ENCODE peak calls at places on chromosomes 11 and 22, in six cellular contexts. D, W, M, O, H and U are unnamed samples.
A peak's percentile ranks its signal among the peaks of the same experiment; 100 is the strongest.

GRCh38 chr11:15969281-15969680 is 387.1 kb downstream of the SOX6 start:
- DNase-seq in D (peak; percentile 76), W (peak; percentile 58), M (peak; percentile 78), O (no peak), H (peak; percentile 93), U (peak; percentile 62)

GRCh38 chr22:44462246-44463015 is 35.6 kb downstream of the RTL6 start:
- DNase-seq in D (no peak), W (no peak), M (peak; percentile 11), O (peak; percentile 40), H (no peak), U (no peak)

GRCh38 chr22:37740455-37741311 is 43.8 kb downstream of the TRIOBP start:
- DNase-seq in D (no peak), W (no peak), M (no peak), O (no peak), H (no peak), U (no peak)

GRCh38 chr11:16759857-16760256 is 21.4 kb downstream of the C11orf58 start:
- DNase-seq in D (no peak), W (no peak), M (no peak), O (no peak), H (peak; percentile 24), U (no peak)

GRCh38 chr22:43377486-43377995 is 34.3 kb upstream of the MPPED1 start:
- DNase-seq in D (no peak), W (no peak), M (no peak), O (no peak), H (peak; percentile 20), U (no peak)

GRCh38 chr11:128469220-128469619 is 118.1 kb downstream of the ETS1 start:
- DNase-seq in D (no peak), W (peak; percentile 83), M (no peak), O (peak; percentile 87), H (no peak), U (no peak)

GRCh38 chr11:17719028-17719939 is at the start of gene MYOD1:
- DNase-seq in D (no peak), W (no peak), M (no peak), O (no peak), H (no peak), U (no peak)

GRCh38 chr11:73154178-73154577 is 12.1 kb upstream of the FCHSD2 start:
- DNase-seq in D (no peak), W (peak; percentile 84), M (no peak), O (peak; percentile 83), H (no peak), U (no peak)

GRCh38 chr11:17791144-17791543 is 56.6 kb downstream of the KCNC1 start:
- DNase-seq in D (no peak), W (no peak), M (no peak), O (no peak), H (peak; percentile 29), U (no peak)

GRCh38 chr11:85517272-85517671 is 109.9 kb downstream of the DLG2 start:
- DNase-seq in D (no peak), W (no peak), M (no peak), O (no peak), H (no peak), U (no peak)

GRCh38 chr11:116844722-116845121 is 7.3 kb upstream of the APOA1 start:
- DNase-seq in D (no peak), W (no peak), M (no peak), O (no peak), H (no peak), U (no peak)

DNA sequence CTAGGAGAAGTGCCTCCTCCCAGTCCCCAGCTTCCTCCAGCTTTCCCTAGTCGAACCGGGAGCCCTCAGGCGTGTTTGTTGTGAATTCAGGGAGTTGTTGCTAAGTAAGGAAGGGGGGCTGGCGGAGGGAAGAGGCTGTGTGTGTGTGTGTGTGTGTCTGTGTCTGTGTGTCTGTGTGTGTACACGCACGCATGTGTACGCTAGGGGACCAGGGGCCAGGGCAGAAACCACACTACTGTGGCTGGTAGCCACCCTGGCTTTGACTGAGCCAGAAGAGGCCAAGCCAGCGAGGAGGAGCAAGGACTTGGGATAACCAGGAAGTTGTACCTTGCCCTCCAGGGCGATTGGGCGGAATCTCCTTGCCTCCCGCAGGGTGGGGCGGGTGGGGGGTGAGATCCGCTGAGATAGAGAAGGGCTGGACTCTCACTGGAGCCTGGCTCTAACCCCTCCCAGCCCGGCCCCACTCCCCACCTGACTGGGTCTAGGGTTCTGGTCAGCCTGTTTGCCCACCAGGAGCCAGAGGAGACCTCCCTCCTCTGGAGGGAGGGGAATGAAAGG is 7.5 kb downstream of the BCL9L start:
- DNase-seq in D (peak; percentile 84), W (peak; percentile 94), M (peak; percentile 75), O (peak; percentile 80), H (peak; percentile 91), U (peak; percentile 94)
- TF ChIP-seq POLR2A in D (peak; percentile 21), W (peak; percentile 78), M (no peak), O (no peak), H (no peak), U (no peak)

GRCh38 chr22:47623056-47623739 is 860.7 kb downstream of the TBC1D22A start:
- DNase-seq in D (no peak), W (peak; percentile 27), M (no peak), O (peak; percentile 63), H (no peak), U (no peak)
- H3K4me3 ChIP-seq in D (no peak overlapping the region), W (no peak overlapping the region), M (no peak overlapping the region), O (no peak overlapping the region), H (no peak overlapping the region), U (no peak overlapping the region)

DNA sequence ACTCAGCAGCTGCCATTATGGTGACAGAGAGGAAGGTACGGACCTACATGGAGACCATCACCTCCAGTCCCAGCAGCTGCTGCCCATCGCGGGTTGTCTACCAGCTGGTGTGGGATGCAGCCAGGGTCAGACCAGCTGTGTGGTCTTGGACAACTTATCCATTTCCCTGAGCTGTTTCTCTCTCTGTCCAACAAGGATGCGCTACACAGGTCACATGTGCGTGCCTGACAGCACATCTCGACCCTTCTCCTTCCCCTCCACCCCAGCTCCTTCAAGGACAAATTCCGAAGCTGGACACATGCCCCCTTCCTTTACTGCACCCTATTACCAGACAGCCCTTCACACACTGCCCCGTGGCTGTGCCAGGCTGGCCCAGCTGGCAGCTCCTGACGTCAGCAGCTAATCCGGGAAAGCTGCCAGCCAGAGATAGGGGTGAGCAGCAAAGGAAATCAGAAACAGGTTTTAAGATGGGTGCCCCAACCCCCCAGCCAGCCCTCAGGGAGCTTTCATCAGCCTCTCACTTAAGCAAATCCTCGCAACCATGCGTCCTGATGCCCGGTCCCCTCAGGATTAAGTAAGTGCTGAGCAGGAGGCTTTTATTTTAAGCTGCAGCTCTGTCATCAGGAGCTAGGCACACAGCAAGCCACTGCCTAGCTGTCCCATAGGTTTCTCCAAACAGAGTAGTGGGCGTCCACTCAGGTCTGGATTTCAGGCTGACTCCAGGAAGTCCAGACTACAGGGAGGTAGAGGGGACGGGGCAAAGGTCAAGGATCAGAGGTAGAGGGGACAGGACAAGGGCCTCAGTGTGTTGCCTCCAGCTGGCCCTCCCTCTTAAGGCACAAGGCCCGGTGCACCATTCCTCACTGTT is 20.3 kb downstream of the TEF start:
- DNase-seq in D (peak; percentile 94), W (peak; percentile 85), M (peak; percentile 91), O (no peak), H (peak; percentile 79), U (peak; percentile 85)
- H3K36me3 ChIP-seq in D (peaks cover 26% of the 10 kb centered on the region), W (no peaks in the 10 kb centered on the region), M (no peaks in the 10 kb centered on the region), O (peaks cover 13% of the 10 kb centered on the region), H (peaks cover 13% of the 10 kb centered on the region), U (no peaks in the 10 kb centered on the region)

DNA sequence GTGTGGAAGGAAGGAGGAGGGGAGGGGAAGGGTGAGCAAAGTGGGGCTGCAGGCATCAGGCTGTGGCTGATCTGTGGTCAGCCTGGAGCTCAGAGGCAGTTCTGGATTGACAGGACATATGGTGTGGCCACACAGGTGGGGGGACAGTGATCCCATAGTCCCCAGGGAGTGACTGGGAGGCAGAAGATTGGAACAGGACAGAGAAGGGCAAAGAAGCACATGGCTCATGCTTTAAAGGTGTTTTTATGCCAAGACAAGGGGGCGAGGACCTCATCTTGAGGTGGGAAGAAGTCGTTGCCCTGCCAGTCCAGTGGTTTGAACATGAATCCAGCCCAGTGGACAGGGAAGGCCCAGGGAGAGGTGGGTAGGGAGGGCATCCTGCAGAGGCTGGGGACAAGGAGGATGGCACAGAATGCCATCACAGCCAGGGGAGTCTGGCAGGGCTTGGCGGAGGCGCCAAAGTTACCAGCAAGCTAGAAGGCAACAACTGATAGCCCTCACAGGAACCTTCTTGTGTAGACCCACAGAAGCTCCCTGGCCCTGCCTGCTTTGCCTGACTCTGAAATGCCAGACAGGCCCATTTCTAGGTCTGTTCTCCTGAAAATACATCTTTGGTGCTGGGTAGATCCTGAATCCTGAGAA is 3.1 kb downstream of the BET1L start:
- DNase-seq in D (no peak), W (peak; percentile 36), M (peak; percentile 10), O (no peak), H (no peak), U (no peak)
- TF ChIP-seq POLR2A in D (no peak), W (no peak), M (no peak), O (no peak), H (no peak), U (no peak)

GRCh38 chr11:62604460-62605130 is 2.9 kb upstream of the MTA2 start:
- DNase-seq in D (peak; percentile 11), W (no peak), M (peak; percentile 59), O (no peak), H (no peak), U (no peak)
- H3K4me3 ChIP-seq in D (no peak overlapping the region), W (no peak overlapping the region), M (no peak overlapping the region), O (no peak overlapping the region), H (no peak overlapping the region), U (no peak overlapping the region)

DNA sequence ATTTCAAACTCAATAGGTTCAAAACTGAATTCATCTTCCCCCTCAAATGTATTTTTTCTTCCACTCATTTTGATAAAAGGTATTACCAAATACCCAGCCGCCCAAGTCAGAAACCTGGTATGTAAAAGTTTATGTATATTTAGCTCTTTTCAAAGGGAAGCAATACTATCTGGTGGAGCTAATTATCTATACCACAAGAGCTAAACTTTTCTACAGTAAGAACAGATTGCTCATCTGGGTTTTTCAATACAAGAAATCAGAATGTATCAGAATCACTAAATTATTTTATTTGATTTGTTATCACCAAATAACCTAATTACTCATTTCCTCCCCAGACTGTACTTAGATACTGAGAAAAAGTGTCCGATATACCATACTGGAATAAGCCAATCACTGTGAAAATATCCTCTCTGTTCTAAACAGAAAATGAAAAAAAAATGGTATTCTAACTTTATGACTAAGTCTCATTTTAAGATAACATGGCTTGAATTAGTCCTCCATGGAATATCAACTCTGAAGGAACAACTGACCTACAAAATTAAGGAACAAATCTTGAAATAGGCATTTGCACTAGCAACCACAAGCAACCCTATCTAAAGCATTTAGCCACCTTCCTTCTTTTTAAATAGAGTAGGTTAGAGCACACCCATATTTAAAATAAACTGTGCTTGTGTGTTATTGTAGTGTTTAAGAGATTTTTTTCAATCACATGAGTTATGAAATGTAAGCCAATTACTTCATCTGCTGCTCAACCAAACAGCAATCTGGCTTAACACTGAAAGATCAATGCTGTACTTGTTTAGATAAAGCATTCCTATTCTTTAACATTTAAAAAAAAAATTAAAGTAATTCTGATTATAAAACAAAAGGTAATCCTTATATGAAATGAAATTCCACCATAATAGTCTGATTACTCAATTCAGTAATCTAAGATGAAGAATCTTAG is 34.9 kb downstream of the RDX start:
- DNase-seq in D (no peak), W (no peak), M (no peak), O (no peak), H (peak; percentile 54), U (no peak)
- H3K36me3 ChIP-seq in D (peaks cover 73% of the 10 kb centered on the region), W (no peaks in the 10 kb centered on the region), M (no peaks in the 10 kb centered on the region), O (peaks cover 19% of the 10 kb centered on the region), H (peaks cover 7% of the 10 kb centered on the region), U (peaks cover 4% of the 10 kb centered on the region)